ENCODE peak calls at places on chromosomes 16 and 17, in ten cellular contexts. O is HFF-Myc, A is DMS79 treated with DMSO at 0.1 percent for 48 hours, S is uterus, N is NAMALWA, J is heart left ventricle, X is NCI-H1105, L is NCI-H345, Q is pancreas, R is DMS 273 treated with DMSO at 0.1 percent for 48 hours. Y is an unnamed sample.

GRCh38 chr17:82356845-82357355 is 2.1 kb upstream of the TEX19 start:
- DNase-seq in Q (peak; percentile 60), L (peak; percentile 35), X (no peak), J (no peak), R (no peak), O (no peak), A (peak; percentile 38), N (peak; percentile 81), S (no peak), Y (no peak)

GRCh38 chr17:48307814-48308411 is 122.1 kb downstream of the SKAP1 start:
- DNase-seq in J (peak; percentile 24), O (peak; percentile 9), Q (peak; percentile 30), A (peak; percentile 38), L (peak; percentile 68), X (peak; percentile 30), S (peak; percentile 28), N (peak; percentile 79), R (no peak), Y (peak; percentile 37)

GRCh38 chr17:63954402-63955063 is 18.2 kb downstream of the SCN4A start:
- DNase-seq in R (no peak), J (no peak), A (no peak), N (peak; percentile 85), Q (no peak), L (peak; percentile 17), X (no peak), O (no peak), S (no peak), Y (no peak)

GRCh38 chr17:57203076-57203475 is 53.2 kb upstream of the MSI2 start:
- DNase-seq in N (no peak), O (no peak), Q (no peak), L (no peak), X (no peak), R (no peak), S (no peak), J (no peak), A (no peak), Y (no peak)

GRCh38 chr17:77427471-77427991 is 286.8 kb downstream of the SEC14L1 start:
- DNase-seq in O (no peak), S (peak; percentile 90), Q (no peak), J (no peak), X (no peak), A (no peak), R (no peak), N (no peak), L (peak; percentile 43), Y (no peak)

GRCh38 chr17:32971171-32971570 is 20.5 kb upstream of the SPACA3 start:
- DNase-seq in L (no peak), A (peak; percentile 69), N (no peak), S (no peak), O (no peak), Q (peak; percentile 66), R (no peak), J (no peak), X (no peak), Y (no peak)

GRCh38 chr16:86836503-86837125 is 258.3 kb downstream of the FOXL1 start:
- DNase-seq in Q (no peak), A (no peak), R (no peak), J (no peak), O (peak; percentile 30), N (no peak), L (no peak), S (no peak), X (no peak), Y (no peak)

GRCh38 chr16:74563828-74564263 is 43.1 kb downstream of the GLG1 start:
- DNase-seq in X (no peak), Q (no peak), A (no peak), J (no peak), R (no peak), S (no peak), L (no peak), O (no peak), N (no peak), Y (no peak)

GRCh38 chr16:11094075-11094593 is 149.8 kb downstream of the CLEC16A start:
- DNase-seq in O (no peak), R (no peak), J (no peak), N (peak; percentile 71), L (no peak), S (no peak), X (no peak), A (peak; percentile 52), Q (no peak), Y (peak; percentile 23)

GRCh38 chr17:51397361-51398127 is 137.2 kb downstream of the UTP18 start:
- DNase-seq in Q (no peak), O (no peak), N (no peak), J (no peak), X (no peak), L (no peak), R (no peak), S (no peak), A (no peak), Y (no peak)

GRCh38 chr16:49478107-49478506 is 104.5 kb downstream of the C16orf78 start:
- DNase-seq in R (no peak), O (no peak), A (no peak), S (no peak), Q (no peak), J (no peak), L (no peak), X (no peak), N (peak; percentile 36), Y (no peak)

GRCh38 chr16:89135166-89135565 is 36.4 kb upstream of the CDH15 start:
- DNase-seq in R (no peak), J (no peak), Q (no peak), N (no peak), A (peak; percentile 8), L (no peak), X (no peak), S (no peak), O (no peak), Y (no peak)

GRCh38 chr16:89815639-89816348 is 653 bp downstream of the FANCA start:
- DNase-seq in N (peak; percentile 47), J (no peak), S (no peak), R (no peak), X (no peak), A (no peak), O (no peak), L (no peak), Q (peak; percentile 34), Y (no peak)

GRCh38 chr17:15957206-15957605 is 12.3 kb downstream of the ADORA2B start:
- DNase-seq in X (no peak), N (no peak), Q (no peak), R (no peak), A (no peak), S (no peak), J (no peak), L (no peak), O (no peak), Y (no peak)

GRCh38 chr17:74935585-74936469 is at the start of gene OTOP3:
- DNase-seq in J (no peak), X (peak; percentile 71), O (no peak), A (no peak), R (no peak), N (no peak), L (no peak), Q (no peak), S (no peak), Y (no peak)

GRCh38 chr17:6497496-6498221 is 53.4 kb downstream of the PIMREG start:
- DNase-seq in A (no peak), S (no peak), Q (no peak), X (no peak), R (no peak), N (no peak), J (no peak), L (no peak), O (no peak), Y (no peak)

GRCh38 chr16:15742716-15743115 is 92.7 kb downstream of the NDE1 start:
- DNase-seq in R (no peak), L (no peak), N (no peak), J (no peak), Q (no peak), S (no peak), X (no peak), O (no peak), A (no peak), Y (no peak)

GRCh38 chr17:1640329-1641064 is 5.0 kb downstream of the SCARF1 start:
- DNase-seq in S (no peak), N (no peak), L (no peak), O (no peak), R (no peak), X (no peak), A (no peak), Q (peak; percentile 78), J (no peak), Y (no peak)

GRCh38 chr16:535446-536405 is 8.2 kb downstream of the CAPN15 start:
- DNase-seq in A (no peak), J (no peak), Q (no peak), O (no peak), R (no peak), X (no peak), L (no peak), N (no peak), S (no peak), Y (no peak)

GRCh38 chr16:4935231-4935855 is 1.6 kb downstream of the PPL start:
- DNase-seq in S (peak; percentile 87), L (no peak), A (no peak), J (peak; percentile 68), Q (peak; percentile 78), O (no peak), N (no peak), R (no peak), X (no peak), Y (no peak)

GRCh38 chr16:2004795-2005517 is 4.7 kb downstream of the ZNF598 start:
- DNase-seq in R (no peak), O (no peak), L (no peak), S (no peak), N (no peak), A (no peak), J (no peak), Q (peak; percentile 67), X (no peak), Y (peak; percentile 60)

GRCh38 chr17:49638818-49639217 is 39.1 kb downstream of the SPOP start:
- DNase-seq in N (no peak), L (no peak), R (no peak), Q (no peak), J (no peak), X (no peak), O (no peak), S (no peak), A (no peak), Y (no peak)

GRCh38 chr16:11175106-11175795 is 80.8 kb downstream of the SOCS1 start:
- DNase-seq in Q (no peak), O (no peak), X (no peak), A (peak; percentile 3), S (no peak), L (no peak), R (no peak), J (no peak), N (peak; percentile 11), Y (no peak)

GRCh38 chr17:79944251-79944812 is 91.3 kb downstream of the TBC1D16 start:
- DNase-seq in O (no peak), Q (peak; percentile 19), N (no peak), L (no peak), J (no peak), R (no peak), X (no peak), S (no peak), A (no peak), Y (no peak)

GRCh38 chr16:85473909-85474640 is 139.0 kb upstream of the GSE1 start:
- DNase-seq in X (peak; percentile 69), N (no peak), J (no peak), O (no peak), Q (no peak), A (peak; percentile 50), L (peak; percentile 47), R (peak; percentile 92), S (no peak), Y (peak; percentile 96)

GRCh38 chr16:89593841-89594240 is 18.3 kb downstream of the CPNE7 start:
- DNase-seq in R (no peak), S (no peak), A (no peak), J (no peak), N (no peak), O (no peak), Q (no peak), X (no peak), L (no peak), Y (no peak)

GRCh38 chr17:27980035-27980434 is 62.4 kb upstream of the NLK start:
- DNase-seq in O (peak; percentile 71), Q (no peak), L (no peak), J (peak; percentile 40), N (no peak), X (no peak), R (no peak), A (no peak), S (peak; percentile 40), Y (no peak)

GRCh38 chr17:16027708-16028584 is 28.3 kb downstream of the TTC19 start:
- DNase-seq in J (no peak), L (no peak), X (no peak), Q (no peak), R (no peak), N (no peak), O (peak; percentile 71), S (peak; percentile 29), A (no peak), Y (no peak)